ENCODE peak calls at places on chromosomes 12 and 14, in five cellular contexts. N, M, S, D and O are unnamed samples.

GRCh38 chr12:55722948-55723347 is 2.8 kb downstream of the RDH5 start:
- DNase-seq in D (no peak), S (no peak), M (no peak), N (no peak), O (no peak)

GRCh38 chr14:85534435-85534834 is 4.5 kb downstream of the FLRT2 start:
- DNase-seq in N (no peak), S (peak; percentile 45), D (no peak), M (no peak), O (peak; percentile 6)

GRCh38 chr14:87468531-87468930 is 524.5 kb downstream of the GALC start:
- DNase-seq in N (peak; percentile 63), D (no peak), M (no peak), S (no peak), O (no peak)

GRCh38 chr12:3834774-3835173 is 38.4 kb downstream of the PARP11 start:
- DNase-seq in M (no peak), N (no peak), D (no peak), S (no peak), O (no peak)

GRCh38 chr12:117685115-117685926 is 283.5 kb downstream of the KSR2 start:
- DNase-seq in M (peak; percentile 39), S (peak; percentile 94), D (no peak), N (peak; percentile 99), O (peak; percentile 42)

GRCh38 chr12:128671528-128672042 is 152.2 kb downstream of the SLC15A4 start:
- DNase-seq in M (peak; percentile 37), D (no peak), N (peak; percentile 19), S (peak; percentile 1), O (no peak)

GRCh38 chr14:29925736-29926135 is 1.9 kb downstream of the PRKD1 start:
- DNase-seq in M (no peak), S (no peak), N (peak; percentile 37), D (no peak), O (no peak)

GRCh38 chr12:58728397-58728796 is 191.9 kb downstream of the LRIG3 start:
- DNase-seq in D (no peak), S (no peak), N (no peak), M (no peak), O (no peak)

GRCh38 chr14:73467800-73468199 is 9.5 kb upstream of the NUMB start:
- DNase-seq in M (peak; percentile 53), N (no peak), S (no peak), D (no peak), O (no peak)

GRCh38 chr12:70418101-70418500 is 52.0 kb downstream of the KCNMB4 start:
- DNase-seq in N (peak; percentile 69), S (no peak), D (no peak), M (peak; percentile 12), O (no peak)

GRCh38 chr12:120230326-120230973 is 29.5 kb upstream of the RPLP0 start:
- DNase-seq in N (peak; percentile 100), M (peak; percentile 96), S (peak; percentile 100), D (no peak), O (peak; percentile 94)

GRCh38 chr14:95305145-95305544 is 14.6 kb downstream of the CLMN start:
- DNase-seq in D (no peak), M (no peak), N (no peak), S (no peak), O (no peak)

GRCh38 chr12:41802803-41803202 is 341.9 kb downstream of the GXYLT1 start:
- DNase-seq in D (no peak), N (peak; percentile 31), M (no peak), S (no peak), O (no peak)

GRCh38 chr12:39224971-39225370 is 217.9 kb downstream of the KIF21A start:
- DNase-seq in M (no peak), D (no peak), N (no peak), S (no peak), O (no peak)

GRCh38 chr12:114167431-114167830 is 201.3 kb upstream of the RBM19 start:
- DNase-seq in S (no peak), M (no peak), D (no peak), N (no peak), O (no peak)

GRCh38 chr14:100239840-100240724 is 1.1 kb downstream of the YY1 start:
- DNase-seq in M (peak; percentile 85), S (peak; percentile 84), D (peak; percentile 65), N (peak; percentile 87), O (peak; percentile 81)

GRCh38 chr14:33709711-33710110 is 241.2 kb downstream of the EGLN3 start:
- DNase-seq in S (no peak), D (no peak), M (no peak), N (no peak), O (no peak)

GRCh38 chr14:71465316-71465715 is 466.9 kb upstream of the RGS6 start:
- DNase-seq in M (no peak), D (no peak), S (no peak), N (no peak), O (no peak)

GRCh38 chr12:112353389-112353788 is 28.8 kb downstream of the HECTD4 start:
- DNase-seq in S (no peak), N (no peak), D (no peak), M (peak; percentile 61), O (no peak)

GRCh38 chr12:67884596-67884995 is 104.7 kb upstream of the IFNG-AS1 start:
- DNase-seq in D (no peak), M (no peak), N (no peak), S (no peak), O (no peak)

GRCh38 chr14:96064866-96065265 is 25.7 kb downstream of the C14orf132 start:
- DNase-seq in S (no peak), D (no peak), M (no peak), N (no peak), O (no peak)

GRCh38 chr12:56787498-56787897 is 24.4 kb downstream of the HSD17B6 start:
- DNase-seq in M (no peak), N (no peak), D (no peak), S (no peak), O (no peak)

GRCh38 chr12:104709692-104710435 is 248.2 kb downstream of the SLC41A2 start:
- DNase-seq in D (no peak), M (no peak), S (no peak), N (no peak), O (no peak)

GRCh38 chr14:94144765-94145164 is 15.4 kb upstream of the IFI27L2 start:
- DNase-seq in D (no peak), S (peak; percentile 47), N (peak; percentile 82), M (no peak), O (no peak)

DNA sequence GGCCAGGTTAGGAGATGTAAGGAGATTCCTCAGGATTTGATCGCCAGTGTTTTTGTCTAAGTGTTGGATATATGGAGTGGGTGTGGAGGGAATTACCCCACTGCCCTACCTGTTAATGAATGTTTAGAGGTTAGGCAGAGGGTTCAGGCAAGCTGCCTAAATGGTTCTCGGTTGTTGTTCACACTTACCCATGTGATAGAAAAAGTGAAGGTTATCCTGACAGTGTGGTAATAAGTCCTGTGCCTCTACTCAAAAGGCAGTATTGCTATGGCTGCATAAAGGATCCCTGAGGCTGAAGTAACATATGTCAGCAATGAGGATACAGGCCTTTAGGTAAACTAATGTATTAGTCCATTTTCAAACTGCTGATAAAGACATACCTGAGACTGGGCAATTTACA is 112.0 kb downstream of the GPHN start:
- DNase-seq in M (no peak), N (no peak), S (no peak), D (no peak), O (no peak)
- H3K27me3 ChIP-seq in M (no peaks in the 10 kb centered on the region), N (no peaks in the 10 kb centered on the region), S (no peaks in the 10 kb centered on the region), D (no peaks in the 10 kb centered on the region), O (no peaks in the 10 kb centered on the region)

GRCh38 chr14:89227490-89227834 is 189.6 kb downstream of the FOXN3 start:
- DNase-seq in S (no peak), D (no peak), M (no peak), N (no peak), O (no peak)

GRCh38 chr14:89225607-89226006 is 191.4 kb downstream of the FOXN3 start:
- DNase-seq in S (no peak), M (no peak), D (no peak), N (no peak), O (no peak)

GRCh38 chr14:89231426-89232113 is 185.5 kb downstream of the FOXN3 start:
- DNase-seq in N (no peak), D (no peak), S (no peak), M (no peak), O (no peak)

GRCh38 chr14:89228921-89229639 is 188.0 kb downstream of the FOXN3 start:
- DNase-seq in M (no peak), S (no peak), D (no peak), N (no peak), O (no peak)

GRCh38 chr14:89226789-89227489 is 190.1 kb downstream of the FOXN3 start:
- DNase-seq in N (no peak), D (no peak), M (no peak), S (no peak), O (no peak)
- H3K27me3 ChIP-seq in N (no peaks in the 10 kb centered on the region), D (no peaks in the 10 kb centered on the region), M (peaks cover 27% of the 10 kb centered on the region), S (no peaks in the 10 kb centered on the region), O (no peaks in the 10 kb centered on the region)

DNA sequence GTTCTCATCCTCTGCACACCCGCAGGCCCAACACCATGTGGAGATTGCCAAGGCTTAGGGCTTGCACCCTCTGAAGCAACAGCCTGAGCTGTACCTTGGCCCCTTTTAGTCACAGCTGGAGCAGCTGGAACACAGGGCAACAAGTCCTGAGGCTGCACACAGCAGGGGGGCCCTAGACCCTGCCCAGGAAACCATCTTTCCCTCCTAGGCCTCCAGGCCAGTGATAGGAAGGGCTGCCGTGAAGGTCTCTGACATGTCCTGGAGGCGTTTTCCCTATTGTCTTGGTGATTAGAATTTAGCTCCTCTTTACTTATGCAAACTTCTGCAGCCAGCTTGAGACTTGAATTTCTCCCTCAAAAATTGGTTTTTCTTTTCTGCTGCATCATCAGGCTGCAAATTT is 373.5 kb upstream of the CLEC14A start:
- DNase-seq in S (peak; percentile 33), N (peak; percentile 52), D (no peak), M (no peak), O (no peak)
- H3K27me3 ChIP-seq in S (no peaks in the 10 kb centered on the region), N (no peaks in the 10 kb centered on the region), D (no peaks in the 10 kb centered on the region), M (no peaks in the 10 kb centered on the region), O (peaks cover 13% of the 10 kb centered on the region)

GRCh38 chr12:51847830-51848727 is at the start of gene FIGNL2:
- DNase-seq in N (peak; percentile 40), M (peak; percentile 25), D (no peak), S (peak; percentile 65), O (peak; percentile 63)
- H3K27me3 ChIP-seq in N (no peaks in the 10 kb centered on the region), M (peaks cover 65% of the 10 kb centered on the region), D (peaks cover 50% of the 10 kb centered on the region), S (peaks cover 57% of the 10 kb centered on the region), O (no peaks in the 10 kb centered on the region)

GRCh38 chr12:2114071-2114470 is 61.3 kb downstream of the CACNA1C start:
- DNase-seq in S (no peak), N (no peak), M (no peak), D (no peak), O (no peak)

GRCh38 chr12:2113080-2113479 is 60.3 kb downstream of the CACNA1C start:
- DNase-seq in D (no peak), S (no peak), N (no peak), M (no peak), O (no peak)

GRCh38 chr12:2111816-2112215 is 59.0 kb downstream of the CACNA1C start:
- DNase-seq in D (no peak), N (no peak), S (no peak), M (no peak), O (no peak)

GRCh38 chr12:2112401-2112800 is 59.6 kb downstream of the CACNA1C start:
- DNase-seq in N (no peak), M (no peak), D (no peak), S (no peak), O (peak; percentile 63)

DNA sequence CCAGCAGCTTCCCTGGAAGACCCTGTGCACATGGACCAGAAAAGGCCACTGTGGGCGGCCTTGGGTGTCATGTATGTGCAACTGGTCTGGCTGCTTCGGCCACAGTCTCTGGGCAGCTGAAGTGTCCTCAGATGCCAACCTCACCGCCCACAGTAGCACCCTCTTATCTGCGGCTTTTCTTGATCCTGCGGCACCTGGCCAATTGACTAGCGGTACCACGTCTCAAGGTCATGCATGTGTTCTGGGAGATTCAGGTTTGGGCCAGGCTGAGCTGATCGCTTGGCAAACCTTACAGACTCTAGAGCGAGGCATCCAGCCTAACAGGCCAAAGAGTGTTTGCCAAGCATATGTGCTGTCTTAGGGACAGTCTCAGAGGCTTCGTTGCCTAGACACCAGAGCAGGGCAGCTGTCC is 60.7 kb downstream of the CACNA1C start:
- DNase-seq in D (no peak), S (no peak), M (no peak), N (no peak), O (no peak)
- H3K27me3 ChIP-seq in D (no peaks in the 10 kb centered on the region), S (no peaks in the 10 kb centered on the region), M (peaks cover 35% of the 10 kb centered on the region), N (no peaks in the 10 kb centered on the region), O (no peaks in the 10 kb centered on the region)